ENCODE peak calls at places on chromosome 13, in four cellular contexts. U is activated CD8-positive, alpha-beta memory T cell treated with anti-CD3 and anti-CD28 coated beads, Interleukin-2, amount 10 ng/mL, durations not matched to agents 7 days and 5 days; B is CD8-positive, alpha-beta T cell; J is NCI-H2081. R is an unnamed sample.

GRCh38 chr13:45242070-45242469 is 41.2 kb upstream of the KCTD4 start:
- DNase-seq in U (no peak), B (no peak), J (no peak), R (no peak)

GRCh38 chr13:93004919-93005318 is 221.7 kb upstream of the GPC6 start:
- DNase-seq in B (no peak), U (no peak), J (no peak), R (no peak)

GRCh38 chr13:44306401-44307192 is 67.0 kb upstream of the SERP2 start:
- DNase-seq in U (no peak), J (peak; percentile 51), B (no peak), R (peak; percentile 77)

GRCh38 chr13:50668044-50668443 is 175.4 kb downstream of the DLEU7 start:
- DNase-seq in U (no peak), B (no peak), J (no peak), R (no peak)

GRCh38 chr13:95745752-95746151 is 68.8 kb downstream of the DNAJC3 start:
- DNase-seq in B (no peak), J (no peak), U (no peak), R (no peak)

GRCh38 chr13:113796211-113796875 is 37.3 kb downstream of the TMEM255B start:
- DNase-seq in U (no peak), J (no peak), B (no peak), R (no peak)

GRCh38 chr13:73212482-73212881 is 153.7 kb downstream of the KLF5 start:
- DNase-seq in J (no peak), U (no peak), B (no peak), R (no peak)

GRCh38 chr13:97436845-97437244 is 2.9 kb downstream of the RAP2A start:
- DNase-seq in J (no peak), U (no peak), B (no peak), R (no peak)

GRCh38 chr13:50691682-50692263 is 151.7 kb downstream of the DLEU7 start:
- DNase-seq in B (no peak), J (no peak), U (no peak), R (no peak)

GRCh38 chr13:26695891-26696311 is 64.7 kb downstream of the GPR12 start:
- DNase-seq in J (no peak), B (no peak), U (no peak), R (no peak)

GRCh38 chr13:99859178-99860177 is 112.1 kb downstream of the ZIC5 start:
- DNase-seq in U (peak; percentile 82), J (no peak), B (peak; percentile 20), R (no peak)

GRCh38 chr13:44759723-44760360 is 183.7 kb upstream of the TSC22D1 start:
- DNase-seq in J (peak; percentile 84), B (no peak), U (no peak), R (no peak)

GRCh38 chr13:44667950-44668349 is 91.8 kb upstream of the TSC22D1 start:
- DNase-seq in U (no peak), J (no peak), B (no peak), R (no peak)